ENCODE peak calls at places on chromosomes 5 and 9, in five cellular contexts. F, V, G, E and K are unnamed samples.

GRCh38 chr5:154312000-154312399 is 121.5 kb downstream of the GALNT10 start:
- DNase-seq in E (no peak), F (no peak), V (no peak), G (no peak), K (no peak)

GRCh38 chr9:109968702-109969450 is 188.9 kb downstream of the PALM2AKAP2 start:
- DNase-seq in V (no peak), E (no peak), G (peak), F (no peak), K (peak)

GRCh38 chr5:97624861-97625260 is 441.8 kb upstream of the RIOK2 start:
- DNase-seq in E (no peak), V (no peak), G (no peak), F (no peak), K (no peak)

GRCh38 chr9:121581775-121582600 is 69.4 kb upstream of the DAB2IP start:
- DNase-seq in F (no peak), E (no peak), G (no peak), V (no peak), K (no peak)

GRCh38 chr5:7659420-7659819 is 191.5 kb downstream of the CFAP90 start:
- DNase-seq in G (no peak), E (no peak), F (no peak), V (no peak), K (no peak)

GRCh38 chr5:15637886-15638285 is 137.9 kb downstream of the FBXL7 start:
- DNase-seq in E (no peak), F (no peak), G (no peak), V (no peak), K (no peak)

GRCh38 chr9:89969156-89969566 is 364.3 kb downstream of the GADD45G start:
- DNase-seq in G (no peak), V (peak), E (no peak), F (no peak), K (no peak)

GRCh38 chr5:957730-958485 is 50.7 kb upstream of the NKD2 start:
- DNase-seq in G (no peak), E (no peak), V (no peak), F (no peak), K (no peak)

GRCh38 chr5:108025957-108026356 is 355.2 kb upstream of the EFNA5 start:
- DNase-seq in F (no peak), E (no peak), G (no peak), V (no peak), K (no peak)

GRCh38 chr9:68746564-68746963 is 41.5 kb downstream of the PIP5K1B start:
- DNase-seq in V (no peak), F (no peak), E (no peak), G (no peak), K (no peak)

GRCh38 chr5:171418982-171419662 is at the start of gene FGF18:
- DNase-seq in F (peak), E (peak), V (peak), G (peak), K (peak)

GRCh38 chr5:57422341-57422740 is 60.3 kb downstream of the ACTBL2 start:
- DNase-seq in F (no peak), E (no peak), V (no peak), G (no peak), K (no peak)

GRCh38 chr9:89815061-89815902 is 210.5 kb downstream of the GADD45G start:
- DNase-seq in E (no peak), F (no peak), G (no peak), V (peak), K (no peak)

GRCh38 chr5:157241483-157241882 is 24.4 kb upstream of the CYFIP2 start:
- DNase-seq in E (no peak), G (no peak), V (no peak), F (no peak), K (no peak)

GRCh38 chr5:152113401-152113800 is 188.8 kb upstream of the GLRA1 start:
- DNase-seq in V (no peak), G (no peak), F (no peak), E (no peak), K (no peak)

GRCh38 chr5:61734001-61734400 is 401.9 kb downstream of the ZSWIM6 start:
- DNase-seq in F (no peak), G (no peak), V (no peak), E (no peak), K (no peak)

GRCh38 chr5:66829826-66830225 is 233.6 kb downstream of the MAST4 start:
- DNase-seq in G (no peak), F (no peak), E (no peak), V (no peak), K (no peak)

GRCh38 chr5:165630211-165630866 is 2124.9 kb downstream of the MAT2B start:
- DNase-seq in E (peak), G (peak), F (peak), V (peak), K (peak)

GRCh38 chr5:102271759-102272158 is 24.3 kb downstream of the SLCO4C1 start:
- DNase-seq in V (no peak), E (no peak), F (no peak), G (no peak), K (no peak)

GRCh38 chr5:36647046-36647445 is 40.6 kb downstream of the SLC1A3 start:
- DNase-seq in F (no peak), V (peak), E (no peak), G (no peak), K (no peak)

GRCh38 chr5:32261198-32261597 is 51.5 kb downstream of the MTMR12 start:
- DNase-seq in V (peak), G (no peak), E (no peak), F (peak), K (no peak)

GRCh38 chr5:75558972-75559632 is 47.4 kb downstream of the POLK start:
- DNase-seq in F (no peak), E (no peak), G (no peak), V (no peak), K (no peak)

GRCh38 chr9:81874926-81875325 is 53.3 kb upstream of the SPATA31D4 start:
- DNase-seq in E (no peak), F (no peak), V (no peak), G (peak), K (no peak)

GRCh38 chr9:100430286-100430940 is 3.5 kb downstream of the MSANTD3 start:
- DNase-seq in G (no peak), V (no peak), F (no peak), E (no peak), K (no peak)

GRCh38 chr5:153546566-153546965 is 56.1 kb downstream of the GRIA1 start:
- DNase-seq in G (peak), F (no peak), E (no peak), V (no peak), K (no peak)

GRCh38 chr5:64811050-64811640 is 42.4 kb downstream of the CWC27 start:
- DNase-seq in V (peak), E (peak), F (peak), G (peak), K (peak)

GRCh38 chr5:6430418-6431028 is 18.1 kb upstream of the UBE2QL1 start:
- DNase-seq in F (no peak), V (no peak), G (no peak), E (no peak), K (no peak)

GRCh38 chr5:374631-375335 is 53.3 kb downstream of the AHRR start:
- DNase-seq in F (no peak), G (no peak), E (no peak), V (no peak), K (no peak)

GRCh38 chr9:88106492-88106891 is 31.8 kb downstream of the SPATA31C2 start:
- DNase-seq in V (no peak), G (peak), E (no peak), F (no peak), K (peak)
- TF ChIP-seq CTCF in V (no peak), G (peak), E (peak), F (peak), K (no peak)

GRCh38 chr5:54259090-54259489 is 51.3 kb downstream of the ARL15 start:
- DNase-seq in F (no peak), E (no peak), V (no peak), G (peak), K (no peak)

GRCh38 chr5:54264574-54264973 is 45.8 kb downstream of the ARL15 start:
- DNase-seq in F (no peak), E (no peak), V (no peak), G (no peak), K (no peak)

GRCh38 chr5:54263447-54263846 is 46.9 kb downstream of the ARL15 start:
- DNase-seq in G (no peak), V (no peak), E (no peak), F (no peak), K (no peak)

GRCh38 chr5:54257366-54258118 is 52.8 kb downstream of the ARL15 start:
- DNase-seq in V (no peak), E (no peak), G (no peak), F (no peak), K (no peak)

GRCh38 chr5:54261596-54261995 is 48.8 kb downstream of the ARL15 start:
- DNase-seq in E (no peak), G (no peak), V (no peak), F (no peak), K (no peak)
- TF ChIP-seq CTCF in E (no peak), G (no peak), V (no peak), F (no peak), K (no peak)

GRCh38 chr9:79134654-79135053 is 437.1 kb upstream of the TLE4 start:
- DNase-seq in V (no peak), F (no peak), E (no peak), G (peak), K (peak)
- TF ChIP-seq CTCF in V (no peak), F (no peak), E (no peak), G (peak), K (peak)

GRCh38 chr9:105360344-105360743 is 87.5 kb upstream of the FSD1L start:
- DNase-seq in E (no peak), F (no peak), G (no peak), V (no peak), K (no peak)
- TF ChIP-seq CTCF in E (no peak), F (no peak), G (peak), V (no peak), K (no peak)

DNA sequence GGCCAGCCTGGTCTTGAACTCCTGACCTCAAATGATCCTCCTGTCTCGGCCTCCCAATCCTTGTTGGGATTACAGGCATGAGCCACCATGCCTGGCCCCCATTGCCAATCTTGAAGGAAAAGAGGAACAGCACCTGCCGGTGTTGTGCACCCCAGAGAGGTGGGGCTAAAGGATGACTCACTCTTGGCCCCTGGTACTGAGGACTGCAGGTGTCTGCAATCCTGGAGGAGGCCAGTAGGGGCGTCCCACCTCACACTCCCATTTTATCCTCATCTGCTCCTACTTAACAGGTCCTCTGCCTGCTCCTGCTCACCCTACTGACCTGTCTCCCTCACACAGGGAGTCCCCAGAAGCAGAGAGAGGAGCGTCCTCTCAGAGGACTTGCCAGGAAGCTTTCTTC is 390.4 kb downstream of the ARHGEF28 start:
- DNase-seq in V (peak), F (peak), G (no peak), E (no peak), K (no peak)
- TF ChIP-seq CTCF in V (peak), F (peak), G (peak), E (no peak), K (peak)

DNA sequence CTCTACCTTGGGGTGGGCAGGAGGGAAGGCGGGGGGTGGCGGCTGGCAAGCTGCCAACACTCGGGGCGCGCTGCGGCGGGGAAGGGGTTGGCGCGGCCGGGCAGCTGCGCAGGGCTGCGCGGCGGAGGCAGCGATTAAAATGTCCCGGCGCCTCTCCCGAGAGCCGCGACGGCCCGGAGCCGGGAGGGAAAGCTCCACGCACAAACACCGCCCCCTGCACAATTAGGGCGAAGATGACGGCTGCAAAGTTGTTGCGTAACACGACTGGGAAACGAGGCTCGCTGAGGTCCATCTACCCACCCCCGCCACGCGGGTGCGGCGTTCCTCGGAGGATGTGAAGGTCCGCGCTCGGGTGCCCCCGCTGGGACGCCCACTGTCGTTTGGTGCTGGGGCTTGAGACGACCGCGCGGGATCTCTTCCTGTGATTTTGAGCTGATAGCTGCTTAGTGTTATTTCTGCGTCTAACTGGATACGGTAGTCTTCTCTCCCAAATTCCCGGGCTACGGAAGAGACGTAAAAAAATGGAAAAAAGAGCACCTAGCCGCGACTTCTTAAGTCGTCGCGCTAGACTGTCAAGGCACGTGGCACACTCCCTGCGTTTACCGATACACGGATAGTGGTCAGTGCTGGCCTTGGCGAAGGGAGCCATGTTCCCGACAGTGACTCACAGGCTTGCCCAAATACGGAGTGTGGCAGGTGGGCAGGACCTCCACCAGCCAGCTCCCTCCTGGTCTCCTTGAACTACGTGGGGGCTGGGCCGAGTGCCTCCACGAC is 958 bp upstream of the NFIL3 start:
- DNase-seq in E (peak), F (peak), V (peak), G (peak), K (peak)
- TF ChIP-seq CTCF in E (peak), F (peak), V (no peak), G (peak), K (no peak)

GRCh38 chr9:101731429-101731828 is 7.0 kb downstream of the GRIN3A start:
- DNase-seq in F (no peak), V (no peak), G (no peak), E (no peak), K (no peak)

DNA sequence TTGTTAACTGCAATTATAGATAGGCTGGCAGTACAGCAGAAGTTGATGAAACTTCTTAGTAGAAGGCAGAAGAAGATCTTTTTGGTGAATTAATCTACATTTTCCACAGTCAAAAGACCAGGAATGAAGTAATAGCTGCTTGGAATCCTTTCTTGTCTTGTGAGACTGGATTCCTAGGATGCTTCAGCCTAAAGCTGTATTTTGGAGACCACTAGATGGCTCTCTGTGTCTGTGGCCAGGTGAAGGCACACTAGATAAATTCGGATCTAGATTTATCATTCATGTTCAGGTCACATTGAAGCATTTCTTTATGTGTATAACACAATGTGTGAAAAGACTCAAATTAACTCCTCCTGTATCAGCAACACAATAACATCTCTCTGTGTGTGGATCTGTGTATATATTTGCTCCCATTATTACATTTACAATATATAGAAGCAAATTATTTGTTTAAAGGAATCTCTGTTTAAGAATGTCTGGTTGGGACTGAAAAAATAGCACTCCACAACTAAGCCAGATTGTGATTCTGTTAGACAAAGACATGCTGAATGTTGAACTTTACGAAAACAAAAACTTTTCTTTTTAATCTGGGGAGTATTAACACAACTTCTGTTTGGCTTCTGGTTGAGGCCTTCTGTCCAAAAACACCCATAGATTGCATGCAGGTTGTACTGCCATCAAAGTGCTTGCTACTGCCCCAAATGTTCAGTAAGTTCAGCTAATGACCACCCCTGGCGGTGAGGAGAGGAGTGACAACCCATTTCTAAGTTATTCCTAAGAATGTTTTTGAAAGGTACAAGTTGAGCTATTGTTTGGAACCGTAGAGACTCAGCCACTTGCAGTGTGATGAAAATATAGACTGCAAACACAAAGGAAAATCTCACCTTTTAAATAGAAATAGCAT is 10.6 kb downstream of the GRIN3A start:
- DNase-seq in V (peak), E (peak), F (peak), G (peak), K (peak)
- TF ChIP-seq CTCF in V (peak), E (peak), F (peak), G (peak), K (peak)

DNA sequence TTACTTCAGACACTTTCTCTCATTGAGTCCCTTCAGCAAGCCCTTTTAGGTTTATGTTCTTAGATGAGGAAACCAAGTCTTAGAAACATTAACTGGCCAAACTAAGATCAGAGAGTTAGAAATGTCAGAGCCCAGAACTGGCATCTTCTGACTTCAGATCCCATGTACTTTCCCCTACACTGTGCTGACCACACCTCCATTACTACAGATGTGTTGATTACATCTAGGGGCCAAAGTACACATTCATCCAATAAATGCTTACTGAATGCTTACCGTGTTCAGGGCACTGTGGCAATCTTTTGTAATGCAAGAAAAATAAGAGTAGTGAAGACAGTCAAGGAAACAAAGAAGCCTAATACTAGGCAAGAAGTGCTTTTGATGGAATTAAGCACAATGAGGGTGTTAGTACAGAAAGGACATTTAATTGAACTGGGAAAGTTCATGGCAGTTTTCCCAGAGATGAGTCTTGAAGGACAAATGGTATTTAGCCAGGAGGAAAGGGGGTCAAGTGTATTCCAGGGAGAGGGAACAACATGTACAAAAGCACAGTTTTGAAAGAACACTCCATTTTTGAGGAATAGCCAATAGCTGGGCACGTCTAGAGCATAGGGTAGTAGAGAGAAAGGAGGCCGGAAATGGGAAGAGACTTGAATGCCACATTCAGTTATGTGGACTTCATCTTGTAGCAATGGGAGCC is 89.7 kb upstream of the CDKN2B start:
- DNase-seq in E (no peak), V (no peak), F (no peak), G (no peak), K (no peak)
- TF ChIP-seq CTCF in E (no peak), V (no peak), F (no peak), G (no peak), K (no peak)